ENCODE peak calls at places on chromosomes 3 and 15, in eight cellular contexts. T, D, X, F, R, Z, N and Q are unnamed samples. For H3K4me1, the result is how much of the 10 kb centered on the place peaks cover.

GRCh38 chr15:89335289-89336041 is 841 bp upstream of the POLG start:
- DNase-seq in X (no peak), F (peak), R (peak), N (no peak), Z (peak), D (no peak), T (no peak), Q (peak)

GRCh38 chr15:96337354-96337990 is 7.0 kb downstream of the NR2F2 start:
- DNase-seq in Z (no peak), R (peak), N (no peak), D (peak), F (peak), X (peak), T (no peak), Q (no peak)

GRCh38 chr3:13027154-13027553 is 46.1 kb downstream of the IQSEC1 start:
- DNase-seq in N (no peak), D (no peak), T (no peak), Z (no peak), R (peak), X (no peak), F (peak), Q (no peak)

GRCh38 chr3:40920041-40920440 is 279.3 kb upstream of the CTNNB1 start:
- DNase-seq in X (peak), F (peak), R (no peak), D (peak), T (no peak), Z (no peak), N (no peak), Q (no peak)

GRCh38 chr3:72976182-72976825 is 20.3 kb upstream of the PPP4R2 start:
- DNase-seq in F (no peak), Z (no peak), R (no peak), T (no peak), N (no peak), D (no peak), X (peak), Q (no peak)

GRCh38 chr3:46715507-46716175 is 2.0 kb downstream of the PRSS50 start:
- DNase-seq in Z (no peak), T (no peak), F (no peak), R (no peak), X (no peak), N (no peak), D (no peak), Q (no peak)

GRCh38 chr3:138092023-138092422 is 23.4 kb downstream of the DZIP1L start:
- DNase-seq in D (peak), N (no peak), X (peak), Z (no peak), F (no peak), R (no peak), T (no peak), Q (no peak)

GRCh38 chr15:62391565-62392262 is 226.6 kb upstream of the C2CD4B start:
- DNase-seq in D (peak), R (peak), F (peak), Z (peak), N (peak), X (peak), T (no peak), Q (peak)

GRCh38 chr3:138468886-138469285 is 34.5 kb downstream of the ESYT3 start:
- DNase-seq in F (no peak), N (no peak), Z (no peak), T (no peak), X (peak), D (peak), R (no peak), Q (no peak)

GRCh38 chr15:66815322-66815721 is 113.3 kb downstream of the SMAD6 start:
- DNase-seq in X (peak), T (no peak), R (no peak), D (peak), Z (no peak), F (no peak), N (no peak), Q (no peak)

GRCh38 chr3:55416381-55416821 is 70.7 kb downstream of the WNT5A start:
- DNase-seq in Z (peak), T (no peak), D (peak), N (no peak), F (no peak), R (no peak), X (peak), Q (no peak)

GRCh38 chr3:49238274-49239127 is 38.5 kb downstream of the C3orf62 start:
- DNase-seq in R (no peak), D (peak), N (no peak), T (no peak), Z (no peak), F (no peak), X (peak), Q (peak)

GRCh38 chr15:82831894-82832600 is 22.6 kb downstream of the WHAMM start:
- DNase-seq in T (no peak), D (no peak), N (no peak), R (no peak), Z (no peak), F (no peak), X (no peak), Q (no peak)

DNA sequence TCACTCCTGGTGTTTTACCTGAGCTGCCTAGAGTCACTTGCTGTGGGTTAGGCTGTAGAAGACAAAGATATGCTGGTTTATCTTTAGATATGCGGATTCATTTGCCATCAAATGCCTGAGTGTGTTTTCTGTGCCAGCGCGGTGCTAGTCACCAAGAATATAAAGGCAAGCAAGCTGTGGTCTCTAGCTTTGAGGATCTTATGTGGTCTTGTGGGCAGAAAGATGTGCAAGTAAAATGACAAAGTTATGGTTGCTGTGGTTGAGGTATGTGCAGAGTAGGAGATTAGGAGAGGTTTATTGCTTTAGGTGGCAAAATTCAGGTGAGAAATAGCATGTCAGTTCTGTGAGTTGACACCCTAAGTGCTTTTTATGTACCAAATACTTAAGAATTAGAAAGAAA is 94.2 kb downstream of the CGNL1 start:
- DNase-seq in X (no peak), F (no peak), R (no peak), T (no peak), Z (no peak), N (no peak), D (no peak), Q (no peak)
- H3K4me1 ChIP-seq in X (under half), F (under half), R (under half), T (under half), Z (under half), N (under half), D (under half), Q (under half)

GRCh38 chr15:49094923-49095322 is 48.7 kb upstream of the SECISBP2L start:
- DNase-seq in N (no peak), D (no peak), T (no peak), R (no peak), Z (no peak), F (no peak), X (no peak), Q (no peak)
- TF ChIP-seq EZH2phosphoT487 in N (no peak), D (no peak), T (no peak), R (no peak), Z (no peak), F (no peak), X (no peak), Q (no peak)

GRCh38 chr3:165643433-165643824 is 193.8 kb downstream of the BCHE start:
- DNase-seq in X (peak), N (peak), T (no peak), Z (no peak), F (no peak), D (peak), R (no peak), Q (no peak)

GRCh38 chr3:165640970-165641369 is 196.3 kb downstream of the BCHE start:
- DNase-seq in D (no peak), X (no peak), Z (no peak), R (no peak), F (no peak), T (no peak), N (no peak), Q (no peak)

GRCh38 chr3:165641569-165642310 is 195.5 kb downstream of the BCHE start:
- DNase-seq in F (no peak), N (no peak), X (no peak), D (no peak), Z (no peak), T (no peak), R (no peak), Q (no peak)

GRCh38 chr3:165644331-165644730 is 192.9 kb downstream of the BCHE start:
- DNase-seq in R (no peak), N (no peak), F (no peak), T (no peak), D (no peak), Z (no peak), X (no peak), Q (no peak)

DNA sequence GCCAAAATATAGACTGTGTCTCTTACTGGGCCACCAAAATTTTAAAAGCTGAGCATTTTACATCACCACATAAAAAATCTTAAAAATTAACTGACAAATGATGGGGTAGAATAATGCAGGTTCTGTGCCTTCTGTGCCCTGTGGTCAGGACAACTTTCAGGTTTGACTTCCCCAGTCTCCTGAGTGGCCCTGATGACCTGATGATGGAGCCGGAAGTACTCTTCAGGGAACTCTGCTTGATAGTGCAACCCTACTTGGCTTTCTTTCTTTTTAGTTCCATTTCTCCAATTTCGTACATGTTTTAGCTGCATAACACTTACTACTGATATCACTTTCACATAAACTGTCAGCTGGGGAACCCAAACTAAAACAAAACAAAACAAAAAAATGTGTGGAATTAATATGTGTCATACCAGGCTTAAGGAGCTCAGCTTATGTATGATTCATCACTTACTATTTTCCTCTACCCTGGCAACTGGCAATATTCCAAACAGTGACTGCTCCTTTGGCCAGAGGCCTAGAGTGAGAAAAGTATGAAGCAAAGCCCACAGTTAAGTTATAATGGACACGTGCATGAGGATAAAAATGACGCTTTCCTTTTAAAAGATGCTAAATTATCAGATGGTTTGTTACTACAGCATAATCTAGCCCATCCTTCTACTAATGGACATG is 194.3 kb downstream of the BCHE start:
- DNase-seq in X (peak), Z (no peak), T (peak), N (no peak), F (no peak), R (no peak), D (peak), Q (no peak)
- H3K4me3 ChIP-seq in X (peak), Z (no peak), T (no peak), N (no peak), F (no peak), R (no peak), D (no peak), Q (no peak)

GRCh38 chr3:50508821-50509220 is 5.4 kb upstream of the CACNA2D2 start:
- DNase-seq in F (no peak), R (no peak), X (no peak), N (no peak), T (no peak), D (no peak), Z (no peak), Q (no peak)
- H3K4me1 ChIP-seq in F (under half), R (under half), X (under half), N (under half), T (under half), D (under half), Z (under half), Q (under half)

DNA sequence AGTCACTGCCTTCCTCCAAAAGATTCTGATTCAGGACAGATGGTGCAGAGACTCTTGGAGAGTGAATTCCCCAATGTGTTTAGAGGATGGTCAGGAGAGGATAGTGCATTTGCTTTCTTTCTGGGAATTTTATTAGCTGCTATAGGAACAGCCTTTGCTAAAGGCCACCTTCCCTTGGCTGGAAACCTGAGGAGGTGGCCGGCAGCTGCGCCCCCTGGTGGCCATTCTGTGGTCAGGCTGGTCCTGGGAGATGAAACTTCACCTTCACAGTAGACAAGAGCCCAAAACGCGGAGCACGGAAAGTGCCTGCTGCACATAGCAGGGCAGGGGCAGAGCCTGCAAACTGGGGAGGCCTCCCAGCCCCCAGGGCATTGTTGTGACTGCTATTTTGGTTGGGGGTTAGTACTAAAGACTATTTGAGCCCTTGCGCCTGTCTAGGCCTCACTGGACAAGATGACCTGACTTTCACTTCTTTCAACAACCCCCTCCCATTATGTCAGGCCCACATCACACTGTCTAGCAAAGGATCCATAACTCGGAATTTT is 34.3 kb downstream of the SEC22C start:
- DNase-seq in X (peak), Z (peak), N (peak), R (peak), F (peak), D (peak), T (peak), Q (peak)
- TF ChIP-seq EZH2phosphoT487 in X (no peak), Z (no peak), N (no peak), R (no peak), F (no peak), D (no peak), T (no peak), Q (no peak)